ENCODE peak calls at places on chromosomes 13 and 19, in four cellular contexts. One of them, this sample, is unnamed.

GRCh38 chr13:113322890-113323651 is 26.0 kb downstream of the LAMP1 start:
- DNase-seq in HCT116: no peak
- DNase-seq in HepG2: no peak
- DNase-seq in K562: no peak
- DNase-seq in this sample: no peak

GRCh38 chr13:48840366-48840765 is 135.3 kb upstream of the FNDC3A start:
- DNase-seq in K562: no peak
- DNase-seq in HepG2: no peak
- DNase-seq in HCT116: no peak
- DNase-seq in this sample: no peak

GRCh38 chr19:49489601-49490167 is 2.3 kb downstream of the RPL13A start:
- DNase-seq in HCT116: no peak
- DNase-seq in K562: peak; percentile 46
- DNase-seq in HepG2: peak; percentile 75
- DNase-seq in this sample: no peak

GRCh38 chr13:110329798-110330461 is 22.8 kb downstream of the COL4A2 start:
- DNase-seq in HCT116: no peak
- DNase-seq in K562: no peak
- DNase-seq in HepG2: no peak
- DNase-seq in this sample: no peak

GRCh38 chr19:36528921-36529518 is 949 bp upstream of the ZNF260 start:
- DNase-seq in K562: peak; percentile 18
- DNase-seq in HCT116: no peak
- DNase-seq in HepG2: peak; percentile 8
- DNase-seq in this sample: no peak

GRCh38 chr13:59112375-59112774 is 1051.4 kb downstream of the DIAPH3 start:
- DNase-seq in HepG2: no peak
- DNase-seq in HCT116: no peak
- DNase-seq in K562: no peak
- DNase-seq in this sample: peak; percentile 0

GRCh38 chr13:50104493-50104892 is 89.2 kb downstream of the KCNRG start:
- DNase-seq in HepG2: no peak
- DNase-seq in HCT116: no peak
- DNase-seq in K562: no peak
- DNase-seq in this sample: no peak

GRCh38 chr13:57629391-57629804 is 2.1 kb upstream of the PCDH17 start:
- DNase-seq in K562: no peak
- DNase-seq in HCT116: no peak
- DNase-seq in HepG2: no peak
- DNase-seq in this sample: no peak

GRCh38 chr19:43474986-43475705 is 9.7 kb upstream of the LYPD3 start:
- DNase-seq in HCT116: peak; percentile 88
- DNase-seq in K562: peak; percentile 99
- DNase-seq in HepG2: no peak
- DNase-seq in this sample: peak; percentile 54

GRCh38 chr19:54517483-54517882 is 14.9 kb downstream of the LAIR2 start:
- DNase-seq in HepG2: peak; percentile 52
- DNase-seq in K562: peak; percentile 80
- DNase-seq in HCT116: no peak
- DNase-seq in this sample: peak; percentile 75

GRCh38 chr13:113863511-113864302 is at the start of gene GAS6:
- DNase-seq in HCT116: no peak
- DNase-seq in HepG2: no peak
- DNase-seq in K562: peak; percentile 65
- DNase-seq in this sample: no peak

GRCh38 chr19:38869160-38869835 is 8.8 kb downstream of the RINL start:
- DNase-seq in HepG2: no peak
- DNase-seq in HCT116: no peak
- DNase-seq in K562: no peak
- DNase-seq in this sample: no peak

GRCh38 chr19:48975947-48976847 is 11.1 kb downstream of the FTL start:
- DNase-seq in HCT116: no peak
- DNase-seq in HepG2: no peak
- DNase-seq in K562: peak; percentile 55
- DNase-seq in this sample: no peak

GRCh38 chr13:35871561-35871960 is 259.6 kb downstream of the DCLK1 start:
- DNase-seq in K562: no peak
- DNase-seq in HepG2: no peak
- DNase-seq in HCT116: no peak
- DNase-seq in this sample: no peak

GRCh38 chr19:33022472-33023116 is 42.1 kb downstream of the RHPN2 start:
- DNase-seq in K562: no peak
- DNase-seq in HCT116: no peak
- DNase-seq in HepG2: no peak
- DNase-seq in this sample: no peak

GRCh38 chr13:20140487-20140886 is 20.4 kb downstream of the GJA3 start:
- DNase-seq in HepG2: no peak
- DNase-seq in HCT116: no peak
- DNase-seq in K562: no peak
- DNase-seq in this sample: no peak

GRCh38 chr13:83622422-83622784 is 259.9 kb downstream of the SLITRK1 start:
- DNase-seq in HepG2: no peak
- DNase-seq in K562: no peak
- DNase-seq in HCT116: no peak
- DNase-seq in this sample: no peak

GRCh38 chr19:38399081-38399480 is 3.8 kb upstream of the FAM98C start:
- DNase-seq in K562: no peak
- DNase-seq in HCT116: no peak
- DNase-seq in HepG2: no peak
- DNase-seq in this sample: no peak

GRCh38 chr19:50184196-50184595 is 19.2 kb upstream of the MYH14 start:
- DNase-seq in HepG2: no peak
- DNase-seq in K562: no peak
- DNase-seq in HCT116: no peak
- DNase-seq in this sample: no peak

GRCh38 chr19:869245-870177 is 10.0 kb downstream of the CFD start:
- DNase-seq in HCT116: peak; percentile 63
- DNase-seq in HepG2: no peak
- DNase-seq in K562: no peak
- DNase-seq in this sample: no peak

GRCh38 chr19:14479985-14480694 is 5.0 kb upstream of the PTGER1 start:
- DNase-seq in HepG2: no peak
- DNase-seq in HCT116: no peak
- DNase-seq in K562: peak; percentile 85
- DNase-seq in this sample: no peak

GRCh38 chr13:35388979-35389378 is 87.5 kb downstream of the MAB21L1 start:
- DNase-seq in HepG2: no peak
- DNase-seq in HCT116: no peak
- DNase-seq in K562: no peak
- DNase-seq in this sample: no peak

GRCh38 chr13:23901365-23901764 is 4.1 kb upstream of the C1QTNF9B start:
- DNase-seq in HepG2: no peak
- DNase-seq in HCT116: no peak
- DNase-seq in K562: no peak
- DNase-seq in this sample: no peak

GRCh38 chr19:41888926-41889325 is 5.9 kb downstream of the ARHGEF1 start:
- DNase-seq in K562: no peak
- DNase-seq in HCT116: no peak
- DNase-seq in HepG2: no peak
- DNase-seq in this sample: no peak

GRCh38 chr13:21670006-21670882 is 629 bp upstream of the FGF9 start:
- DNase-seq in K562: peak; percentile 51
- DNase-seq in HCT116: no peak
- DNase-seq in HepG2: no peak
- DNase-seq in this sample: no peak

GRCh38 chr19:47231215-47232054 is 436 bp upstream of the BBC3 start:
- DNase-seq in HCT116: no peak
- DNase-seq in K562: peak; percentile 91
- DNase-seq in HepG2: peak; percentile 88
- DNase-seq in this sample: no peak

GRCh38 chr13:37647038-37647650 is 48.6 kb upstream of the POSTN start:
- DNase-seq in HepG2: no peak
- DNase-seq in K562: no peak
- DNase-seq in HCT116: no peak
- DNase-seq in this sample: no peak

GRCh38 chr13:102035969-102036368 is 365.9 kb downstream of the FGF14 start:
- DNase-seq in HepG2: no peak
- DNase-seq in K562: no peak
- DNase-seq in HCT116: no peak
- DNase-seq in this sample: no peak

GRCh38 chr19:40265763-40266099 is 19.4 kb downstream of the AKT2 start:
- DNase-seq in HepG2: no peak
- DNase-seq in K562: no peak
- DNase-seq in HCT116: no peak
- DNase-seq in this sample: no peak

GRCh38 chr13:106515635-106516254 is 19.7 kb downstream of the EFNB2 start:
- DNase-seq in K562: no peak
- DNase-seq in HCT116: no peak
- DNase-seq in HepG2: no peak
- DNase-seq in this sample: no peak

GRCh38 chr13:40813662-40814454 is 24.4 kb downstream of the SLC25A15 start:
- DNase-seq in HepG2: peak; percentile 30
- DNase-seq in K562: no peak
- DNase-seq in HCT116: no peak
- DNase-seq in this sample: no peak

GRCh38 chr13:113420833-113421600 is 32.3 kb downstream of the ADPRHL1 start:
- DNase-seq in HCT116: no peak
- DNase-seq in K562: peak; percentile 78
- DNase-seq in HepG2: no peak
- DNase-seq in this sample: no peak

GRCh38 chr19:681638-682037 is 5.4 kb downstream of the FSTL3 start:
- DNase-seq in HCT116: no peak
- DNase-seq in K562: no peak
- DNase-seq in HepG2: no peak
- DNase-seq in this sample: no peak

GRCh38 chr19:46977548-46977947 is 42.1 kb upstream of the NPAS1 start:
- DNase-seq in HCT116: no peak
- DNase-seq in HepG2: no peak
- DNase-seq in K562: no peak
- DNase-seq in this sample: no peak

GRCh38 chr19:13396256-13397080 is 109.8 kb downstream of the CACNA1A start:
- DNase-seq in HepG2: peak; percentile 30
- DNase-seq in HCT116: peak; percentile 72
- DNase-seq in K562: peak; percentile 74
- DNase-seq in this sample: no peak

GRCh38 chr13:113610266-113610665 is 25.7 kb downstream of the TFDP1 start:
- DNase-seq in HCT116: no peak
- DNase-seq in K562: no peak
- DNase-seq in HepG2: no peak
- DNase-seq in this sample: no peak

GRCh38 chr13:20901668-20902437 is 693 bp downstream of the XPO4 start:
- DNase-seq in HCT116: peak; percentile 15
- DNase-seq in K562: peak; percentile 16
- DNase-seq in HepG2: peak; percentile 54
- DNase-seq in this sample: no peak

GRCh38 chr13:113009743-113010509 is 40.9 kb downstream of the MCF2L start:
- DNase-seq in HCT116: no peak
- DNase-seq in HepG2: peak; percentile 98
- DNase-seq in K562: no peak
- DNase-seq in this sample: no peak

GRCh38 chr13:102610296-102610895 is 13.6 kb downstream of the TPP2 start:
- DNase-seq in HepG2: no peak
- DNase-seq in K562: no peak
- DNase-seq in HCT116: no peak
- DNase-seq in this sample: no peak

DNA sequence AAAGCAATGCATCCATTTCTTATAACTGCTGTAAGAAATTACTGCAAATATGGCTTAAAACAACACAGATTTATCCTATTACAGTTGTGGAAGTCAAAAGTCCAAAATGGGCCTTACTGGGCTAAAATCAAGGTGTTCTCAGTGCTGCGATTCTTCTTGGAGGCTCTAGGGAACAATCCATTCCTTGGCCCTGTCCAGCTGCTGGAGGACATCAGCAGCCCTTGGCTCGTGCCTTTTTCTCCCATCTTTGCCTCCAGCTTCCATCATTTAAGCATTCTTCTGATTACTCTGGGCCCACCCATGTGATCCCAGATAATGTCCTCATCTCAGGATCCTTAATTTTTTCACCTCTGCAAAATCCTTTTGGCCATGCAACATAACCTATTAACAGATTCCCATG is 607.1 kb downstream of the DCT start:
- DNase-seq in K562: no peak
- DNase-seq in HCT116: no peak
- DNase-seq in HepG2: no peak
- DNase-seq in this sample: no peak
- TF ChIP-seq REST in K562: no peak
- TF ChIP-seq REST in HCT116: no peak
- TF ChIP-seq REST in HepG2: peak; percentile 59
- TF ChIP-seq REST in this sample: no peak

GRCh38 chr13:111370570-111371150 is 50.2 kb downstream of the TEX29 start:
- DNase-seq in K562: no peak
- DNase-seq in HCT116: no peak
- DNase-seq in HepG2: no peak
- DNase-seq in this sample: no peak

GRCh38 chr13:111372651-111373425 is 52.4 kb downstream of the TEX29 start:
- DNase-seq in HepG2: no peak
- DNase-seq in K562: no peak
- DNase-seq in HCT116: no peak
- DNase-seq in this sample: no peak

GRCh38 chr13:111371720-111372119 is 51.3 kb downstream of the TEX29 start:
- DNase-seq in HepG2: no peak
- DNase-seq in HCT116: no peak
- DNase-seq in K562: no peak
- DNase-seq in this sample: no peak

GRCh38 chr13:111370147-111370546 is 49.7 kb downstream of the TEX29 start:
- DNase-seq in HepG2: no peak
- DNase-seq in K562: no peak
- DNase-seq in HCT116: no peak
- DNase-seq in this sample: no peak

GRCh38 chr13:111371211-111371610 is 50.8 kb downstream of the TEX29 start:
- DNase-seq in HepG2: no peak
- DNase-seq in K562: no peak
- DNase-seq in HCT116: no peak
- DNase-seq in this sample: no peak
- TF ChIP-seq TCF7L2 in HepG2: no peak
- TF ChIP-seq TCF7L2 in K562: no peak
- TF ChIP-seq TCF7L2 in HCT116: no peak
- TF ChIP-seq TCF7L2 in this sample: no peak

DNA sequence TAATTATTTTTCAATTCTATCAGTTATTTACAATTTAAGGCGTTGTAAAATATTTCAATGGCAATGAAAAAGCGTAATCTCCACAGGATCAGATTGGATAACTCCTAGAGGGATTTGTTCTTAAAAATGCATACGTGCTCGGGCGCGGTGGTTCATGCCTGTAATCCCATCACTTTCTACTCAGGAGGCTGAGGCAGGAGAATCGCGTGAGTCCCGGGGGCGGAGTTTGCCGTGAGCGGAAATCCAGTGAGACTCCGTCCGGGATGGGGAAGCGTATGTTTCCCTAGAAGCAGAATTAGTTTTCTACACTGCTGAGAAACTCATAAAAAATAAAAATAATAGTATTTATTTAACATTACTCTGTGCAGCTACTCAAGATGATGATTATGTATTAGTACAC is 917.8 kb upstream of the PCDH20 start:
- DNase-seq in K562: no peak
- DNase-seq in HepG2: no peak
- DNase-seq in HCT116: no peak
- DNase-seq in this sample: no peak
- H3K27me3 ChIP-seq in K562: no peaks in the 10 kb centered on the region
- H3K27me3 ChIP-seq in HepG2: no peaks in the 10 kb centered on the region
- H3K27me3 ChIP-seq in HCT116: no peaks in the 10 kb centered on the region
- H3K27me3 ChIP-seq in this sample: no peaks in the 10 kb centered on the region

GRCh38 chr19:2462635-2463421 is 6.1 kb upstream of the LMNB2 start:
- DNase-seq in HCT116: peak; percentile 97
- DNase-seq in HepG2: peak; percentile 93
- DNase-seq in K562: no peak
- DNase-seq in this sample: no peak
- TF ChIP-seq REST in HCT116: no peak
- TF ChIP-seq REST in HepG2: peak; percentile 66
- TF ChIP-seq REST in K562: no peak
- TF ChIP-seq REST in this sample: peak; percentile 30

GRCh38 chr19:4430760-4431159 is 26.8 kb downstream of the UBXN6 start:
- DNase-seq in HepG2: no peak
- DNase-seq in K562: no peak
- DNase-seq in HCT116: no peak
- DNase-seq in this sample: no peak
- TF ChIP-seq TCF7L2 in HepG2: no peak
- TF ChIP-seq TCF7L2 in K562: no peak
- TF ChIP-seq TCF7L2 in HCT116: no peak
- TF ChIP-seq TCF7L2 in this sample: no peak

This sample was measured in Panc1.